ENCODE peak calls at places on chromosome 20, in eight cellular contexts. U is stimulated activated CD4-positive, alpha-beta T cell treated with anti-CD3 and anti-CD28 coated beads, Interleukin-2, amount 100 ng/mL, for 4 hours; S is T-helper 9 cell; R is effector CD8-positive, alpha-beta T cell; Z is endodermal cell; W is activated T-helper 1 cell treated with Interleukin-2 at 50 U/mL for 16 hours; H is HS-5; D is osteocyte. P is an unnamed sample.

GRCh38 chr20:51529027-51529749 is 13.3 kb downstream of the NFATC2 start:
- DNase-seq in U (no peak), S (no peak), R (no peak), Z (no peak), W (no peak), H (no peak), D (no peak), P (no peak)

GRCh38 chr20:58611236-58612020 is 39.7 kb upstream of the STX16 start:
- DNase-seq in U (no peak), S (no peak), R (no peak), Z (no peak), W (no peak), H (no peak), D (no peak), P (no peak)

GRCh38 chr20:3209023-3209945 is at the start of gene ITPA:
- DNase-seq in U (peak; percentile 22), S (peak; percentile 40), R (peak; percentile 39), Z (peak; percentile 86), W (peak; percentile 44), H (no peak), D (no peak), P (no peak)

GRCh38 chr20:8057871-8058270 is 38.3 kb upstream of the TMX4 start:
- DNase-seq in U (no peak), S (no peak), R (no peak), Z (no peak), W (no peak), H (no peak), D (no peak), P (no peak)

GRCh38 chr20:18314786-18315406 is 26.6 kb downstream of the ZNF133 start:
- DNase-seq in U (no peak), S (no peak), R (no peak), Z (no peak), W (no peak), H (peak; percentile 8), D (no peak), P (no peak)

GRCh38 chr20:408843-409696 is 971 bp downstream of the RBCK1 start:
- DNase-seq in U (peak; percentile 10), S (no peak), R (no peak), Z (peak; percentile 71), W (no peak), H (no peak), D (no peak), P (no peak)

GRCh38 chr20:38466171-38466570 is 6.5 kb upstream of the RALGAPB start:
- DNase-seq in U (no peak), S (no peak), R (no peak), Z (no peak), W (no peak), H (no peak), D (no peak), P (no peak)

GRCh38 chr20:36094497-36094896 is 60.0 kb upstream of the EPB41L1 start:
- DNase-seq in U (no peak), S (no peak), R (no peak), Z (peak; percentile 64), W (no peak), H (no peak), D (no peak), P (no peak)

GRCh38 chr20:33685328-33686007 is 717 bp downstream of the E2F1 start:
- DNase-seq in U (no peak), S (peak; percentile 29), R (no peak), Z (peak; percentile 80), W (no peak), H (no peak), D (no peak), P (peak; percentile 81)

GRCh38 chr20:41218466-41218865 is 81.1 kb downstream of the PLCG1 start:
- DNase-seq in U (no peak), S (no peak), R (no peak), Z (no peak), W (no peak), H (no peak), D (no peak), P (no peak)

GRCh38 chr20:63568986-63569949 is 4.8 kb downstream of the HELZ2 start:
- DNase-seq in U (no peak), S (no peak), R (no peak), Z (no peak), W (no peak), H (no peak), D (no peak), P (peak; percentile 25)

GRCh38 chr20:46939031-46939430 is 44.4 kb downstream of the EYA2 start:
- DNase-seq in U (no peak), S (no peak), R (no peak), Z (peak; percentile 78), W (no peak), H (no peak), D (no peak), P (no peak)

GRCh38 chr20:51393566-51393965 is 149.0 kb downstream of the NFATC2 start:
- DNase-seq in U (no peak), S (no peak), R (no peak), Z (peak; percentile 79), W (no peak), H (no peak), D (no peak), P (no peak)

GRCh38 chr20:17421493-17421892 is 109.7 kb downstream of the BFSP1 start:
- DNase-seq in U (no peak), S (no peak), R (no peak), Z (no peak), W (no peak), H (no peak), D (no peak), P (no peak)

GRCh38 chr20:56200456-56200855 is 48.1 kb upstream of the MC3R start:
- DNase-seq in U (no peak), S (no peak), R (no peak), Z (no peak), W (no peak), H (no peak), D (no peak), P (no peak)

GRCh38 chr20:38421915-38422314 is 13.2 kb downstream of the SNHG17 start:
- DNase-seq in U (no peak), S (no peak), R (no peak), Z (no peak), W (no peak), H (no peak), D (no peak), P (no peak)

GRCh38 chr20:8764289-8764962 is 304.5 kb upstream of the PLCB4 start:
- DNase-seq in U (no peak), S (no peak), R (no peak), Z (no peak), W (no peak), H (no peak), D (no peak), P (no peak)

GRCh38 chr20:60453847-60454246 is 495.6 kb downstream of the CDH26 start:
- DNase-seq in U (no peak), S (no peak), R (no peak), Z (peak; percentile 82), W (no peak), H (no peak), D (no peak), P (no peak)

GRCh38 chr20:20002101-20002998 is 14.8 kb upstream of the NAA20 start:
- DNase-seq in U (no peak), S (no peak), R (no peak), Z (no peak), W (no peak), H (no peak), D (no peak), P (no peak)

GRCh38 chr20:34736106-34736505 is 32.0 kb downstream of the TP53INP2 start:
- DNase-seq in U (no peak), S (no peak), R (no peak), Z (no peak), W (no peak), H (no peak), D (no peak), P (peak; percentile 74)

GRCh38 chr20:63885264-63886053 is 9.5 kb upstream of the DNAJC5 start:
- DNase-seq in U (no peak), S (no peak), R (no peak), Z (no peak), W (no peak), H (no peak), D (no peak), P (no peak)

GRCh38 chr20:58043122-58043865 is 185.2 kb downstream of the ANKRD60 start:
- DNase-seq in U (no peak), S (no peak), R (no peak), Z (no peak), W (no peak), H (no peak), D (peak; percentile 76), P (no peak)

P was measured in NCI-H1694.